ENCODE peak calls at places on chromosomes 16 and 17, in nine cellular contexts. One of them, this sample, is unnamed.

GRCh38 chr17:8079291-8080207 is 8.0 kb downstream of the ALOX12B start:
- DNase-seq in tibial nerve: peak; percentile 49
- DNase-seq in suprapubic skin: peak; percentile 82
- DNase-seq in K562: peak; percentile 76
- DNase-seq in A549: peak; percentile 90
- DNase-seq in GM12878: no peak
- DNase-seq in HepG2: peak; percentile 43
- DNase-seq in H1: peak; percentile 95
- DNase-seq in ovary: peak; percentile 58
- DNase-seq in this sample: peak; percentile 75

GRCh38 chr17:79781012-79781665 is 3.2 kb downstream of the CBX2 start:
- DNase-seq in tibial nerve: no peak
- DNase-seq in suprapubic skin: no peak
- DNase-seq in K562: no peak
- DNase-seq in A549: no peak
- DNase-seq in GM12878: no peak
- DNase-seq in HepG2: no peak
- DNase-seq in H1: no peak
- DNase-seq in ovary: no peak
- DNase-seq in this sample: no peak

GRCh38 chr17:51508048-51508447 is 247.7 kb downstream of the UTP18 start:
- DNase-seq in tibial nerve: no peak
- DNase-seq in suprapubic skin: no peak
- DNase-seq in K562: no peak
- DNase-seq in A549: no peak
- DNase-seq in GM12878: no peak
- DNase-seq in HepG2: no peak
- DNase-seq in H1: no peak
- DNase-seq in ovary: no peak
- DNase-seq in this sample: no peak

GRCh38 chr16:81523387-81524115 is 78.9 kb downstream of the CMIP start:
- DNase-seq in tibial nerve: no peak
- DNase-seq in suprapubic skin: peak; percentile 87
- DNase-seq in K562: no peak
- DNase-seq in A549: peak; percentile 53
- DNase-seq in GM12878: no peak
- DNase-seq in HepG2: no peak
- DNase-seq in H1: no peak
- DNase-seq in ovary: peak; percentile 40
- DNase-seq in this sample: peak; percentile 62

GRCh38 chr16:82671743-82672142 is 45.0 kb downstream of the CDH13 start:
- DNase-seq in tibial nerve: no peak
- DNase-seq in suprapubic skin: no peak
- DNase-seq in K562: peak; percentile 13
- DNase-seq in A549: no peak
- DNase-seq in GM12878: no peak
- DNase-seq in HepG2: no peak
- DNase-seq in H1: peak; percentile 50
- DNase-seq in ovary: no peak
- DNase-seq in this sample: no peak

GRCh38 chr17:59329558-59330313 is 1.7 kb upstream of the YPEL2 start:
- DNase-seq in tibial nerve: peak; percentile 52
- DNase-seq in suprapubic skin: peak; percentile 79
- DNase-seq in K562: peak; percentile 66
- DNase-seq in A549: peak; percentile 79
- DNase-seq in GM12878: peak; percentile 43
- DNase-seq in HepG2: peak; percentile 85
- DNase-seq in H1: peak; percentile 54
- DNase-seq in ovary: peak; percentile 57
- DNase-seq in this sample: peak; percentile 66

GRCh38 chr16:87086575-87086974 is 230.6 kb downstream of the C16orf95 start:
- DNase-seq in tibial nerve: no peak
- DNase-seq in suprapubic skin: no peak
- DNase-seq in K562: no peak
- DNase-seq in A549: no peak
- DNase-seq in GM12878: no peak
- DNase-seq in HepG2: no peak
- DNase-seq in H1: no peak
- DNase-seq in ovary: no peak
- DNase-seq in this sample: no peak

GRCh38 chr16:87056083-87056482 is 261.1 kb downstream of the C16orf95 start:
- DNase-seq in tibial nerve: no peak
- DNase-seq in suprapubic skin: no peak
- DNase-seq in K562: no peak
- DNase-seq in A549: peak; percentile 5
- DNase-seq in GM12878: no peak
- DNase-seq in HepG2: no peak
- DNase-seq in H1: no peak
- DNase-seq in ovary: no peak
- DNase-seq in this sample: no peak

GRCh38 chr16:31072540-31073072 is 1.4 kb downstream of the ZNF668 start:
- DNase-seq in tibial nerve: no peak
- DNase-seq in suprapubic skin: no peak
- DNase-seq in K562: peak; percentile 48
- DNase-seq in A549: peak; percentile 34
- DNase-seq in GM12878: no peak
- DNase-seq in HepG2: peak; percentile 27
- DNase-seq in H1: no peak
- DNase-seq in ovary: no peak
- DNase-seq in this sample: no peak

GRCh38 chr16:543301-544164 is 16.0 kb downstream of the CAPN15 start:
- DNase-seq in tibial nerve: no peak
- DNase-seq in suprapubic skin: no peak
- DNase-seq in K562: no peak
- DNase-seq in A549: no peak
- DNase-seq in GM12878: no peak
- DNase-seq in HepG2: peak; percentile 73
- DNase-seq in H1: no peak
- DNase-seq in ovary: no peak
- DNase-seq in this sample: peak; percentile 42

GRCh38 chr16:537415-538335 is 10.2 kb downstream of the CAPN15 start:
- DNase-seq in tibial nerve: no peak
- DNase-seq in suprapubic skin: no peak
- DNase-seq in K562: no peak
- DNase-seq in A549: no peak
- DNase-seq in GM12878: no peak
- DNase-seq in HepG2: no peak
- DNase-seq in H1: no peak
- DNase-seq in ovary: no peak
- DNase-seq in this sample: no peak

GRCh38 chr16:539901-540530 is 12.5 kb downstream of the CAPN15 start:
- DNase-seq in tibial nerve: no peak
- DNase-seq in suprapubic skin: no peak
- DNase-seq in K562: no peak
- DNase-seq in A549: no peak
- DNase-seq in GM12878: no peak
- DNase-seq in HepG2: no peak
- DNase-seq in H1: no peak
- DNase-seq in ovary: no peak
- DNase-seq in this sample: no peak

GRCh38 chr16:544517-544916 is 15.7 kb upstream of the PRR35 start:
- DNase-seq in tibial nerve: no peak
- DNase-seq in suprapubic skin: no peak
- DNase-seq in K562: peak; percentile 56
- DNase-seq in A549: no peak
- DNase-seq in GM12878: no peak
- DNase-seq in HepG2: no peak
- DNase-seq in H1: no peak
- DNase-seq in ovary: no peak
- DNase-seq in this sample: no peak

DNA sequence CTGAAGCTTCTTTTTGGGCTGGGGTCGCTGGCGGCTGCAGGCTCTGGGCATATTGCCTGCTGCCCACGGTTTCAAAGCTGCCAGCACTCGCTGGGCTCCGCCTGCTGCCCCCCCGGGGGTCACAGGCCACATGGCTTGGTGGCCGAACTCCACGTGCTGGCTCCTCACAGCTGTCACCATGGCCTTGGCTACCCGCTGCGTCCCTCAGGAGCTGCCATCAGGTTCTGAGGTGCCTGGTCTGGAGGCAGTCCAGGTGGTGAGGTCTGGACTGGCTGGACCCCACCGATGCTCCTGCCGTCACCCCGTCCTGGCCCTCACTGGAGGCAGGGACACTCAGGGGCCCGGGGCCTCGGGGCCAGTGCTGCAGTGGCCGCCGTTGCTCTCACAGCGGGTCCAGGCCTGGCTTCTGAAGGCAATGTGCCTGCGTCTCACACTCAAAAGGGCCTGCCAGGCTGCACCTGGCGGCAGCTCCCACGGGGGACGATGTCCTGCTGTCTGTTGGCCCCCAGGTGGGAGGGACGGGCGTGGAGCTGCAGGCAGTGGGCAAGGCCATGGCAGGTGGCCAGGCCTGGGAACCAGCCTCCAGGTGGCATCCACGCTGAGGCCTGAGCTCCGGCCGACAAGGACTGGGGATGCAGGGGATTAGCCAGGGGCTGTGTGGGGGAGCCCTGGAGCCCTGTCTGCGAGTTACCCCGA is 13.3 kb downstream of the CAPN15 start:
- DNase-seq in tibial nerve: no peak
- DNase-seq in suprapubic skin: no peak
- DNase-seq in K562: no peak
- DNase-seq in A549: no peak
- DNase-seq in GM12878: no peak
- DNase-seq in HepG2: no peak
- DNase-seq in H1: no peak
- DNase-seq in ovary: no peak
- DNase-seq in this sample: no peak
- TF ChIP-seq EP300 in tibial nerve: no peak
- TF ChIP-seq EP300 in suprapubic skin: no peak
- TF ChIP-seq EP300 in K562: no peak
- TF ChIP-seq EP300 in A549: no peak
- TF ChIP-seq EP300 in GM12878: no peak
- TF ChIP-seq EP300 in HepG2: no peak
- TF ChIP-seq EP300 in H1: no peak
- TF ChIP-seq EP300 in ovary: no peak
- TF ChIP-seq EP300 in this sample: no peak

GRCh38 chr17:71765437-71765836 is 355.4 kb upstream of the SOX9 start:
- DNase-seq in tibial nerve: no peak
- DNase-seq in suprapubic skin: no peak
- DNase-seq in K562: no peak
- DNase-seq in A549: no peak
- DNase-seq in GM12878: no peak
- DNase-seq in HepG2: no peak
- DNase-seq in H1: no peak
- DNase-seq in ovary: no peak
- DNase-seq in this sample: no peak

GRCh38 chr17:71759422-71760060 is 361.3 kb upstream of the SOX9 start:
- DNase-seq in tibial nerve: no peak
- DNase-seq in suprapubic skin: no peak
- DNase-seq in K562: no peak
- DNase-seq in A549: no peak
- DNase-seq in GM12878: no peak
- DNase-seq in HepG2: no peak
- DNase-seq in H1: no peak
- DNase-seq in ovary: no peak
- DNase-seq in this sample: no peak

GRCh38 chr17:71760062-71760720 is 360.6 kb upstream of the SOX9 start:
- DNase-seq in tibial nerve: no peak
- DNase-seq in suprapubic skin: no peak
- DNase-seq in K562: no peak
- DNase-seq in A549: no peak
- DNase-seq in GM12878: no peak
- DNase-seq in HepG2: no peak
- DNase-seq in H1: no peak
- DNase-seq in ovary: no peak
- DNase-seq in this sample: no peak

GRCh38 chr17:71764507-71764906 is 356.3 kb upstream of the SOX9 start:
- DNase-seq in tibial nerve: no peak
- DNase-seq in suprapubic skin: no peak
- DNase-seq in K562: no peak
- DNase-seq in A549: peak; percentile 46
- DNase-seq in GM12878: no peak
- DNase-seq in HepG2: peak; percentile 25
- DNase-seq in H1: peak; percentile 63
- DNase-seq in ovary: no peak
- DNase-seq in this sample: no peak

DNA sequence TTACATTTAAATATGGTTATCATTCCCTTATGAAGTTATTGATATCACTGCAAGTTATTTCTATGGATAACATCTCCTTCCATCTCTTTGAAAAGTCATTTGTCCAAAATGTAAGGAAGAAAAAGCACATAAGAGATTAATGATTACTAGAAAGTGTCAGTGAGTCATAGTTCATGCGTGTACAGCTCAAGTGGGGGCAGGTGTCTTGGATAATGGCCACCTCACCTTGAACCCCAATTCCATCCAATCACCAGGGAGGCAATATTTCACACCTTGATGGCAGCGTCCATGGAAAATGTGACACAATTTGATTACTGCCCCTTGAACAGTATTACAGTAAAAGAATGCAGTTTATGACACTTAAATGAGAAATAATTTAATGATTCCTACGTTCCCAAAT is 358.3 kb upstream of the SOX9 start:
- DNase-seq in tibial nerve: no peak
- DNase-seq in suprapubic skin: no peak
- DNase-seq in K562: no peak
- DNase-seq in A549: no peak
- DNase-seq in GM12878: no peak
- DNase-seq in HepG2: no peak
- DNase-seq in H1: no peak
- DNase-seq in ovary: no peak
- DNase-seq in this sample: no peak
- TF ChIP-seq EP300 in tibial nerve: no peak
- TF ChIP-seq EP300 in suprapubic skin: no peak
- TF ChIP-seq EP300 in K562: no peak
- TF ChIP-seq EP300 in A549: no peak
- TF ChIP-seq EP300 in GM12878: no peak
- TF ChIP-seq EP300 in HepG2: no peak
- TF ChIP-seq EP300 in H1: no peak
- TF ChIP-seq EP300 in ovary: no peak
- TF ChIP-seq EP300 in this sample: no peak

GRCh38 chr16:88398170-88398873 is 15.6 kb downstream of the ZNF469 start:
- DNase-seq in tibial nerve: no peak
- DNase-seq in suprapubic skin: no peak
- DNase-seq in K562: no peak
- DNase-seq in A549: peak; percentile 40
- DNase-seq in GM12878: no peak
- DNase-seq in HepG2: no peak
- DNase-seq in H1: no peak
- DNase-seq in ovary: no peak
- DNase-seq in this sample: no peak
- TF ChIP-seq EP300 in tibial nerve: no peak
- TF ChIP-seq EP300 in suprapubic skin: no peak
- TF ChIP-seq EP300 in K562: no peak
- TF ChIP-seq EP300 in A549: no peak
- TF ChIP-seq EP300 in GM12878: no peak
- TF ChIP-seq EP300 in HepG2: no peak
- TF ChIP-seq EP300 in H1: no peak
- TF ChIP-seq EP300 in ovary: no peak
- TF ChIP-seq EP300 in this sample: no peak

DNA sequence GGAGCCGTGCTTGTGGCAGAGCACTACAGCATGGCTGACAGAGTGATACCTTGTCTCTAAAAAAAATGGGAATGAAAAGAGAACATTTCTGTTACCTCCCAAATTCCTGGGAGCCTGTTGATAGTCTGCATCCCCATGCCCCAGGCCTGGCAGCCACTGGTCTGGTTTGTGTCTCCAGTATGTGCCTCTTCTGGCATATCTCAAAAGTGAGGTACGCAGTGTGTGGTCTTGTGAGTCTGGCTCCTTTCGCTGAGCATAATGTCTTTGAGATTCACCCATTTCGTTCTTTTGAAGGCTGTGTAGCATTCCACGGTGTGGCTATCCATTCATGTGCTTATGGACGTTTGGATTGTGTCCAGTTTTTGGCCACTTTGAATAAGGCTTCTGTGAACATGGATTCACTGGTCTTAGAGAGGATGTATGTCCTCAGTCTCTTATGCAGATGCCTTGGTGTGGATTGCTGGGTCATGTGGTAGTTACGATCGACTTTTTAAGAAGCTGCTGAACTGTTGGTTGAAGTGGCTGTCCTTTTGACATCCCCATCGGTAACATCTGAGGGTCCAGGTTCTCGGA is 39.1 kb downstream of the PRMT7 start:
- DNase-seq in tibial nerve: no peak
- DNase-seq in suprapubic skin: no peak
- DNase-seq in K562: no peak
- DNase-seq in A549: no peak
- DNase-seq in GM12878: no peak
- DNase-seq in HepG2: no peak
- DNase-seq in H1: no peak
- DNase-seq in ovary: no peak
- DNase-seq in this sample: no peak
- TF ChIP-seq EP300 in tibial nerve: no peak
- TF ChIP-seq EP300 in suprapubic skin: no peak
- TF ChIP-seq EP300 in K562: no peak
- TF ChIP-seq EP300 in A549: no peak
- TF ChIP-seq EP300 in GM12878: no peak
- TF ChIP-seq EP300 in HepG2: no peak
- TF ChIP-seq EP300 in H1: no peak
- TF ChIP-seq EP300 in ovary: no peak
- TF ChIP-seq EP300 in this sample: no peak

This sample was measured in stomach.